ENCODE peak calls at places on chromosomes 4 and X, in five cellular contexts. B, D, I, P and T are unnamed samples.

GRCh38 chrX:50827996-50828395 is 14.0 kb upstream of the SHROOM4 start:
- DNase-seq in I (no peak), P (no peak), B (no peak), D (no peak), T (no peak)

GRCh38 chrX:6782831-6783230 is 247.9 kb upstream of the VCX3A start:
- DNase-seq in P (no peak), D (no peak), B (no peak), I (no peak), T (no peak)

GRCh38 chrX:114924423-114924822 is 93.0 kb downstream of the IL13RA2 start:
- DNase-seq in P (no peak), B (no peak), I (no peak), D (no peak), T (no peak)

GRCh38 chrX:55056820-55057690 is 17.8 kb upstream of the PAGE2B start:
- DNase-seq in B (no peak), D (peak; percentile 56), I (no peak), P (no peak), T (peak; percentile 9)

GRCh38 chrX:25344191-25344936 is 328.6 kb upstream of the ARX start:
- DNase-seq in B (no peak), I (no peak), D (no peak), P (no peak), T (no peak)

GRCh38 chrX:104420907-104421306 is 145.1 kb upstream of the IL1RAPL2 start:
- DNase-seq in D (no peak), P (no peak), B (no peak), I (no peak), T (no peak)

GRCh38 chr4:182093947-182094346 is 149.3 kb upstream of the TENM3 start:
- DNase-seq in P (no peak), I (no peak), D (no peak), B (no peak), T (no peak)

GRCh38 chr4:98284640-98285046 is 23.5 kb downstream of the RAP1GDS1 start:
- DNase-seq in B (no peak), P (no peak), D (no peak), I (no peak), T (no peak)

GRCh38 chr4:38140643-38141203 is 180.5 kb downstream of the PTTG2 start:
- DNase-seq in D (no peak), I (no peak), P (no peak), B (no peak), T (no peak)

GRCh38 chrX:1026263-1027015 is 186.0 kb downstream of the CRLF2 start:
- DNase-seq in D (no peak), B (no peak), I (peak; percentile 63), P (no peak), T (peak; percentile 61)

GRCh38 chrX:104668550-104668949 is 102.6 kb downstream of the IL1RAPL2 start:
- DNase-seq in I (peak; percentile 16), P (peak; percentile 3), B (no peak), D (no peak), T (peak; percentile 1)

GRCh38 chrX:13064599-13065143 is 20.3 kb upstream of the FAM9C start:
- DNase-seq in B (no peak), P (no peak), D (peak; percentile 78), I (peak; percentile 78), T (no peak)

GRCh38 chr4:185066179-185066578 is 47.9 kb downstream of the HELT start:
- DNase-seq in B (no peak), P (no peak), D (no peak), I (peak; percentile 16), T (no peak)

GRCh38 chr4:53055274-53055673 is 193.2 kb downstream of the RASL11B start:
- DNase-seq in D (peak; percentile 79), P (no peak), I (no peak), B (no peak), T (no peak)

GRCh38 chrX:27966492-27966891 is 14.8 kb downstream of the DCAF8L1 start:
- DNase-seq in D (peak; percentile 11), B (no peak), P (no peak), I (no peak), T (no peak)

GRCh38 chrX:119190736-119191282 is 45.3 kb upstream of the PGRMC1 start:
- DNase-seq in D (peak; percentile 65), B (no peak), I (peak; percentile 6), P (peak; percentile 15), T (no peak)

GRCh38 chr4:180281726-180282125 is 1961.5 kb upstream of the TENM3 start:
- DNase-seq in I (no peak), D (no peak), P (no peak), B (no peak), T (no peak)

GRCh38 chrX:70168238-70169188 is 8.8 kb upstream of the DGAT2L6 start:
- DNase-seq in B (no peak), D (peak; percentile 68), P (no peak), I (peak; percentile 34), T (no peak)

GRCh38 chr4:44493924-44494323 is 45.3 kb upstream of the KCTD8 start:
- DNase-seq in D (peak; percentile 24), B (no peak), I (peak; percentile 20), P (no peak), T (peak; percentile 16)

GRCh38 chr4:55075823-55076418 is 49.5 kb downstream of the KDR start:
- DNase-seq in D (peak; percentile 27), I (no peak), B (no peak), P (no peak), T (no peak)

GRCh38 chrX:69535661-69536060 is 31.5 kb downstream of the NALF2 start:
- DNase-seq in P (no peak), I (no peak), D (no peak), B (no peak), T (no peak)

GRCh38 chr4:10173039-10173753 is 56.6 kb upstream of the WDR1 start:
- DNase-seq in B (peak; percentile 50), D (peak; percentile 93), P (peak; percentile 22), I (no peak), T (no peak)

GRCh38 chrX:136325377-136325776 is 24.6 kb downstream of the ADGRG4 start:
- DNase-seq in I (no peak), D (no peak), P (no peak), B (no peak), T (no peak)

GRCh38 chrX:139784788-139785187 is 76.8 kb upstream of the MCF2 start:
- DNase-seq in B (no peak), P (no peak), D (no peak), I (no peak), T (peak; percentile 61)

GRCh38 chrX:67543818-67544217 is at the start of gene AR:
- DNase-seq in I (no peak), D (peak; percentile 67), P (peak; percentile 60), B (peak; percentile 81), T (no peak)

GRCh38 chrX:8731579-8732395 is at the start of gene ANOS1:
- DNase-seq in B (peak; percentile 76), P (peak; percentile 64), D (no peak), I (no peak), T (no peak)

GRCh38 chr4:76896731-76897521 is 1.0 kb downstream of the SOWAHB start:
- DNase-seq in P (no peak), D (no peak), I (no peak), B (peak; percentile 34), T (no peak)

GRCh38 chrX:24395775-24396174 is 35.3 kb downstream of the SUPT20HL1 start:
- DNase-seq in P (peak; percentile 64), B (no peak), D (peak; percentile 87), I (peak; percentile 67), T (peak; percentile 69)

DNA sequence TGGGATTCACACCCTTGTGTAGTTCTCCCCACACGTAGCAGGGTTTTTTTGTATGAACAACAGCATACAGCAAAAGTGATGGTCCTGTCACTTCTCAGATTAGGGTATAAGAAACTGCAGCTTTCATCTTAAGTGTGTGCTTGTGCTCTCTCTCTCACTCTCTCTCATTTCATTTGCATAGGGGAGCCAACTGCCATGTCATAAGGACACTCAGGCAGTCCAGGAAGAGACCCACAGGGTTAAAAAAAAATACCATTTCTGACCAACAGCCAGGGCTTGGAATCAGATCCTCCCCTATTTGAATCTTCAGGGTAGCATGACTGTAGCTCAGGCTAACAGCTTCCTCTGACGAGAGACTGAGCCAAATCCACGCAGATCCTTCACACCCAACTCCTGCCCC is 331.3 kb downstream of the PAPSS1 start:
- DNase-seq in D (no peak), B (no peak), P (no peak), I (no peak), T (peak; percentile 54)
- H3K4me3 ChIP-seq in D (no peak overlapping the region), B (no peak overlapping the region), P (no peak overlapping the region), I (no peak overlapping the region), T (no peak overlapping the region)

DNA sequence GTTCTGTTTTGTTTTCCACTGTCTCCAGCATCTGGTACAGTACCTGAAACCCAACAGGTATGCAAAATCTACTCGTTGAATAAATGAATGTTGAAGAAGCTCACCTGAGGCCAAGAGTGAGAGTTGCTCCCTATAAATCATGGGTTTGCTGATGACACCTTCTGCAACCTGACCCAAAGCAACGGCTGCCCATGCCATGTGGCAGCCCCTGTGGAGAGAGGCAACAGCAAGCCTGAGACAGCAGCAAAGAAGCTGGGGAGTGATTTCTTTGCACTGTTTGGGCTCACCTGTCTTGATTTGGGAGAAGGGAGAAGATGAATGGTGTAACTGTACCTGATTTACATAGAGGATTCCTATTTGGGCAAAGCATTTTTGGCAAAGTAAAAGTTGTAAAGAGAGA is 119.8 kb upstream of the GPC4 start:
- DNase-seq in B (no peak), D (no peak), P (no peak), I (no peak), T (no peak)
- TF ChIP-seq CTCF in B (no peak), D (no peak), P (no peak), I (no peak), T (no peak)

DNA sequence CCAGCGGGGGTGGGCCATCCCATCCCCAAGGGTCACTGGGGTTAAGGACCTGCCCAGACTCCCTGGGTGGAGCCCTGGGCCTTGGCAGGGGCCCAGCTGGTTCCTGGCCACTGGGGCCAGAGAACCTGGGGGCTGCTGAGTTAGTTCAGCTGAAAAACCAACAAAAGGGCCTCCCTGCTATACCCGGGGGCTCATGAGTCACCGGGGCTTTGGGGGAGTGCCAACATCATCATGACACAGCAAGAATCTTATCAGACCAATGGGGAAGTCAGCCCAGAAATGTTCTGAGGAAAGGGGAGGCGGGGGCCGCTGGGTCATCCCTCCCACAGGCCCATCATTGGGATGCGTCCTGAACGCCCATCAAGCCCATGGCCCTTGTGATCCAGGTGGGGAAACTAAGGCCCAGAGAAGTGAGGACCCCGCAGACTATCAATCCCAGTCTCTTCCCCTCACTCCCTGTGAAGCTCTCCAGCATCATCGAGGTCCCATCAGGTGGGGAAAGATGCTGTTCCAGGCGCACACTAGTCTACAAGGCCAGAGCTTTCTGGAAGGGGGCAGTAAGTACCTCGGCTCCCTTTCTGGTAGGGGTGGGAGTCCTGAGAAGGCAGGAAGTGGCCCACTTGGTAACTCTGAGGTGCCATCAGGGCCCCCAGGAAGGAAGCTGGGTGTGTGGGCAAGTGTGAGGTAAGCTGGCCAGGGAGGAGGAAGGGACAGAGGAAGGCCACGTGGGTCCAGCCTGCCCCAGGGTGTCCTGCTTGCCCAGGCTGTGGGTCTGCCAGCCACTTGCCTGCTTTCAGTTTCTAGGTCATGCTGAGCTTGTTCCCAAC is 4.5 kb downstream of the G6PD start:
- DNase-seq in I (peak; percentile 91), D (peak; percentile 96), P (peak; percentile 69), B (peak; percentile 78), T (no peak)
- H3K4me3 ChIP-seq in I (peak overlapping the region; percentile 46), D (peak overlapping the region; percentile 14), P (no peak overlapping the region), B (no peak overlapping the region), T (no peak overlapping the region)

DNA sequence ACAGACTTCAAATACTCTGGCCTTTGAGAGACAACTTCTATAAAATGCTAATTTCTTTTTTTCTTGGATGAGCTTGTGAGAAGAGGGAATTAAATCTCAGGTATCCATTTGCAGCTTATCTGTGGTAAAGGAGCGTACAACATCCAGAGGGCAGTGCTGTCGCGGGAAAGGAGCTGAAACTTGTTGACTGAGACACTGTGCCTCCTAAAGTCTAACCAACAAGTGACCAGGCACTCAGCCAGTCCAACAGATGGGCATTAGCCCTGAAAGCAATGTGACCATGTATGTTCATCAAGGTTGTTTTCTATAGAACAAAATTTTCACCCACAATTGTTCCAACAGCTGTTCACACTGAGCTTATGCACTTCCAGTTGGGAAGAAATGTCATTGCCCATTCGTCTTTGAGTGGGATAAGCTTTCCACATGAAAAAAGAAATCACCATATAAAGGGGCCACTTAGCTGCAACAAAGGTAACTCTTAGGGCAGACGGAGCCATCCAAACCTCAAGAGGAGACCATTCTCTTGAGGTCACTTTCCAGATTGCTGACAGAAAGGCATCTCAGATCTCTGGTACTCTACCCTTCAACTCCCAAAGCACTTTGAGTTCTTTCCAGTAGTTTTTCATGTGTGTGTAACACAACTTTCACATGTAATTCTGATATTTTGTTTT is 244.8 kb upstream of the NEIL3 start:
- DNase-seq in B (no peak), P (no peak), D (no peak), I (peak; percentile 5), T (no peak)
- TF ChIP-seq CTCF in B (no peak), P (no peak), D (no peak), I (no peak), T (no peak)